ENCODE peak calls at places on chromosome 22, in seven cellular contexts. C is AG10803; E is kidney glomerular epithelial cell; J is Kasumi-1; G is stimulated activated naive CD4-positive, alpha-beta T cell; U is effector CD4-positive, alpha-beta T cell; Y is stomach. D is an unnamed sample.

GRCh38 chr22:29113329-29113728 is 40.5 kb downstream of the KREMEN1 start:
- DNase-seq in U (no peak), J (no peak), Y (no peak), C (no peak), G (no peak), E (no peak), D (no peak)

GRCh38 chr22:41524809-41525449 is 19.3 kb downstream of the POLR3H start:
- DNase-seq in G (peak), E (no peak), Y (peak), J (peak), C (no peak), U (peak), D (no peak)

GRCh38 chr22:45102896-45103420 is 60.8 kb upstream of the NUP50 start:
- DNase-seq in E (no peak), J (no peak), C (no peak), U (no peak), Y (no peak), G (no peak), D (no peak)

GRCh38 chr22:42752912-42753311 is 32.2 kb upstream of the A4GALT start:
- DNase-seq in J (no peak), U (no peak), C (no peak), Y (no peak), E (no peak), G (no peak), D (no peak)

GRCh38 chr22:38180841-38181452 is 683 bp downstream of the PLA2G6 start:
- DNase-seq in Y (peak), C (no peak), J (peak), U (peak), G (no peak), E (no peak), D (peak)

GRCh38 chr22:24521791-24522245 is 26.7 kb downstream of the UPB1 start:
- DNase-seq in E (peak), J (peak), U (no peak), G (no peak), Y (peak), C (peak), D (no peak)

GRCh38 chr22:23834830-23835772 is 3.7 kb downstream of the DERL3 start:
- DNase-seq in U (no peak), Y (peak), G (no peak), E (no peak), J (no peak), C (no peak), D (peak)

GRCh38 chr22:50504245-50505211 is 3.0 kb downstream of the LMF2 start:
- DNase-seq in Y (no peak), U (no peak), J (no peak), C (no peak), E (no peak), G (no peak), D (no peak)

GRCh38 chr22:41217553-41218157 is 12.5 kb downstream of the L3MBTL2 start:
- DNase-seq in C (peak), G (no peak), Y (peak), E (no peak), U (no peak), J (peak), D (peak)

GRCh38 chr22:23901600-23901999 is 7.4 kb downstream of the MIF start:
- DNase-seq in G (no peak), E (no peak), C (no peak), J (no peak), U (no peak), Y (no peak), D (no peak)

GRCh38 chr22:39658367-39658766 is 87.8 kb downstream of the CACNA1I start:
- DNase-seq in G (peak), C (no peak), E (no peak), Y (no peak), U (peak), J (no peak), D (no peak)

GRCh38 chr22:42887523-42888507 is 30.7 kb upstream of the ARFGAP3 start:
- DNase-seq in E (no peak), C (no peak), Y (peak), U (no peak), G (no peak), J (no peak), D (no peak)

D was measured in sciatic nerve.